ENCODE peak calls at places on chromosomes 6 and 20, in nine cellular contexts. U is suprapubic skin; I is stomach; H is psoas muscle; O is fibroblast of lung; E is CD8-positive, alpha-beta memory T cell; D is heart left ventricle; Z is Karpas-422; F is cardiac muscle cell. G is an unnamed sample. For H3K4me1, the result is how much of the 10 kb centered on the place peaks cover.

GRCh38 chr20:52379723-52380336 is 188.3 kb upstream of the ZFP64 start:
- DNase-seq in I (peak), U (no peak), H (peak), E (peak), D (peak), Z (peak), O (peak), F (peak), G (peak)

GRCh38 chr20:24705486-24705885 is 236.1 kb downstream of the SYNDIG1 start:
- DNase-seq in O (no peak), F (no peak), H (no peak), U (no peak), I (no peak), D (no peak), Z (peak), E (no peak), G (no peak)

GRCh38 chr6:46042355-46042999 is 26.8 kb upstream of the CLIC5 start:
- DNase-seq in I (no peak), F (peak), O (peak), U (no peak), E (no peak), H (no peak), Z (peak), D (no peak), G (no peak)

GRCh38 chr6:7060769-7061516 is 46.8 kb upstream of the RREB1 start:
- DNase-seq in F (no peak), D (no peak), U (no peak), Z (no peak), I (no peak), H (no peak), O (no peak), E (no peak), G (no peak)

GRCh38 chr6:130778946-130779657 is 48.1 kb upstream of the SMLR1 start:
- DNase-seq in F (no peak), E (no peak), D (no peak), O (peak), I (no peak), U (no peak), H (no peak), Z (no peak), G (no peak)

GRCh38 chr20:62263396-62263795 is 25.1 kb downstream of the OSBPL2 start:
- DNase-seq in D (no peak), E (no peak), O (no peak), F (no peak), Z (no peak), I (no peak), H (no peak), U (no peak), G (no peak)

GRCh38 chr6:107728564-107728897 is 95.6 kb downstream of the SCML4 start:
- DNase-seq in E (no peak), I (no peak), Z (no peak), H (no peak), U (no peak), D (no peak), F (no peak), O (no peak), G (no peak)

GRCh38 chr6:135267085-135267484 is 86.0 kb downstream of the MYB start:
- DNase-seq in F (no peak), O (no peak), Z (no peak), D (no peak), E (no peak), U (no peak), H (no peak), I (no peak), G (no peak)

GRCh38 chr6:167108278-167108677 is 14.6 kb upstream of the CCR6 start:
- DNase-seq in F (no peak), I (no peak), D (no peak), O (no peak), U (no peak), Z (no peak), E (no peak), H (no peak), G (no peak)

GRCh38 chr6:30263734-30264133 is 50.5 kb upstream of the TRIM26 start:
- DNase-seq in U (no peak), F (no peak), D (no peak), I (no peak), H (no peak), E (no peak), Z (no peak), O (peak), G (no peak)

GRCh38 chr6:118725944-118726343 is 74.6 kb upstream of the CEP85L start:
- DNase-seq in D (no peak), U (no peak), O (no peak), F (no peak), I (no peak), Z (no peak), E (peak), H (no peak), G (peak)

GRCh38 chr6:73121421-73121993 is 103.8 kb downstream of the KHDC1L start:
- DNase-seq in E (no peak), I (no peak), D (no peak), U (no peak), Z (no peak), H (no peak), F (no peak), O (peak), G (no peak)

GRCh38 chr6:31922942-31923341 is 4.6 kb upstream of the C2 start:
- DNase-seq in D (no peak), U (no peak), O (no peak), Z (peak), F (no peak), H (no peak), E (no peak), I (peak), G (no peak)

GRCh38 chr6:144190593-144190992 is 40.3 kb downstream of the STX11 start:
- DNase-seq in I (no peak), Z (no peak), O (peak), E (no peak), U (no peak), H (peak), F (no peak), D (no peak), G (no peak)

GRCh38 chr6:138944412-138944811 is 43.6 kb downstream of the REPS1 start:
- DNase-seq in U (no peak), H (no peak), I (no peak), E (peak), O (peak), D (no peak), Z (no peak), F (no peak), G (peak)

GRCh38 chr20:62566771-62567170 is 75.5 kb upstream of the SLCO4A1 start:
- DNase-seq in E (no peak), H (no peak), D (no peak), O (no peak), Z (no peak), U (no peak), F (no peak), I (no peak), G (no peak)

GRCh38 chr6:84772428-84773132 is 8.2 kb upstream of the TBX18 start:
- DNase-seq in U (no peak), D (peak), O (no peak), E (no peak), H (no peak), I (no peak), Z (no peak), F (no peak), G (no peak)

GRCh38 chr20:11912013-11912663 is 5.6 kb upstream of the BTBD3 start:
- DNase-seq in F (peak), E (no peak), I (no peak), Z (peak), U (no peak), D (no peak), O (peak), H (no peak), G (no peak)

GRCh38 chr20:18428490-18429173 is 38.2 kb downstream of the DZANK1 start:
- DNase-seq in D (no peak), O (peak), E (no peak), I (peak), U (no peak), H (no peak), Z (no peak), F (no peak), G (no peak)

GRCh38 chr6:32177182-32177787 is 920 bp upstream of the RNF5 start:
- DNase-seq in Z (peak), U (no peak), E (peak), O (no peak), H (no peak), F (peak), D (no peak), I (no peak), G (no peak)

GRCh38 chr6:13268914-13269532 is 59.3 kb downstream of the TBC1D7 start:
- DNase-seq in E (no peak), U (no peak), H (no peak), D (no peak), F (peak), I (no peak), Z (no peak), O (peak), G (no peak)

GRCh38 chr20:25273541-25274358 is 25.9 kb downstream of the PYGB start:
- DNase-seq in E (no peak), D (peak), H (peak), Z (no peak), U (peak), O (no peak), I (peak), F (no peak), G (no peak)

GRCh38 chr20:3084986-3085360 is 449 bp upstream of the AVP start:
- DNase-seq in F (no peak), U (no peak), O (no peak), Z (no peak), H (no peak), I (no peak), D (no peak), E (no peak), G (no peak)
- H3K27ac ChIP-seq in F (no peak), U (no peak), O (no peak), Z (no peak), H (no peak), I (no peak), D (no peak), E (no peak), G (no peak)

DNA sequence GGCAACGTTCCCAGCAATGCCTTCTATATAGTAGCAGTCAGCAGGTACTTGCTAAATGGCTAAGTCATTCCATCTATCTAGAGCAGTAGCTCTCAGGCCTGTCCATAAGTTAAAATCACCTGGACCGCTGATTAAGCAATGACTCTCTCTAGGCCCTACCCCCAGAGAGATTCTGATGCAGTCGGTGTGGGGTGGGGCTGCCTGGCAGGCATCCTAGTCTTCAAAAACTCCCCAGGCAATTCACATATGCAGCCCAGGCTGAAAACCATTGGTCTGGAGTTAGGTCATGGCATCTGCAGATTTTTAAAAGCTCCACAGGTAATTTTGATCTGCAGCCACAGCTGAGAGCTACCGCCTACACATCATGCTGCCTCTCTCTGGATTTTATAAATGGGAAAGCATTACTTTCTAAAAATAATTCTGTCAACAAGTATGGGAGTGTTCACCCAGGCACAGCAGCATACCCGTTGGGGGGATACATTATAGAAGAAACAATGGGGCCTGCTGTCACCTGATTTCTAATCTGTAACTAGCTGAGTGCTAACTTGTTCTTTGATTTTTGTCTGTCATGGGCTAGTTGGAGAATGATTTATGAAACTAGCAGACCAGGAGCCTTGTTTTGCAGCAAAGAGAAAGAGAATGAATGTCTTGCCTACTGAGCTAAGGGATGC is 44.1 kb upstream of the ATXN1 start:
- DNase-seq in E (no peak), D (no peak), O (no peak), I (no peak), H (no peak), F (peak), U (no peak), Z (no peak), G (no peak)
- H3K4me3 ChIP-seq in E (no peak), D (no peak), O (no peak), I (no peak), H (no peak), F (no peak), U (no peak), Z (no peak), G (no peak)

DNA sequence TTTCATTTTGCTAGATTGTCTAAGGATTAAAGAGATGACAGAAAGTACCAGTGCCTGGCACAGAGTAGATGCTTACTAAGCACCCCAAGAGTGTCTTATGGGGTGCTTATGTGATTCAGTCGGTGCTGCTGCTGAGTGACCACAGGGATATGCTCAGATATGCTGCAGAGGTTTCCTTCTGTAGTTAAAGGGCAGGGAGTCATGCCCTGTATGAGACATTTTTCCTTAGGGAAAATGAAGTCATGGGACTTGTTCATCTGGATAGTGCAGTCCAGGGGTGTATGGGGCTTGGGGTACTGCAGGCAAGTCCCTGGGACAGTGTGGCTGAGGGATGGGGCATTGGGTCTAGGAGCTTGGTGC is 25.1 kb downstream of the TOX2 start:
- DNase-seq in F (no peak), O (no peak), Z (no peak), I (no peak), E (no peak), H (no peak), U (no peak), D (no peak), G (no peak)
- H3K4me1 ChIP-seq in F (under half), O (half or more), Z (half or more), I (under half), E (under half), H (under half), U (under half), D (under half), G (half or more)

GRCh38 chr20:46253391-46253790 is 54.9 kb downstream of the CDH22 start:
- DNase-seq in D (no peak), U (no peak), H (no peak), I (peak), O (no peak), F (no peak), E (no peak), Z (no peak), G (no peak)

GRCh38 chr20:46259260-46259859 is 48.9 kb downstream of the CDH22 start:
- DNase-seq in D (no peak), F (no peak), E (peak), H (no peak), Z (no peak), O (no peak), I (no peak), U (no peak), G (no peak)

GRCh38 chr20:46257887-46258286 is 50.4 kb downstream of the CDH22 start:
- DNase-seq in I (no peak), H (no peak), D (no peak), E (no peak), Z (no peak), U (no peak), F (no peak), O (no peak), G (no peak)

GRCh38 chr20:46255440-46256104 is 52.7 kb downstream of the CDH22 start:
- DNase-seq in H (peak), Z (peak), U (peak), D (peak), O (no peak), E (peak), F (peak), I (peak), G (peak)

DNA sequence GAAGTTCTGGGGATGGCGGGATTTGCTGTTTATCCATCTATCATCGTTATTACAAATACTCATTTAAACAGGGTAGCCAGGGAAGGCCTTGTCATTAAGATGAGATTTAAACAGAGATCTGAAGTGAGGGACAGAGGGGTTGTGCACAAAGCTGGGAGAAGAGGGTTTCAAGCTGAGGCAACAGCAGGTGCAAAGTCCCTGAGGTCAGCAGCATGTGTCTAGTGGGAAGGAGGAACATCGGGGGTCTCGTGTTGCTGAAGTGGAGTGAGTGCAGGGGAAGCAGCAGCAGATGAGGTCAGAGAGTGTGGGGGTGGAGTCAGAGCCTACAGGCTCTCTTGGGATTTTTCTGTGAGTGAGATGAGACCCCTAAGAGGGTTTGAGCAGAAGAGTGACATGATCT is 52.0 kb downstream of the CDH22 start:
- DNase-seq in Z (no peak), F (no peak), H (no peak), I (no peak), E (no peak), U (no peak), D (no peak), O (no peak), G (no peak)
- H3K27ac ChIP-seq in Z (peak), F (no peak), H (no peak), I (no peak), E (no peak), U (no peak), D (no peak), O (no peak), G (no peak)

GRCh38 chr6:154476494-154476893 is 34.0 kb downstream of the CNKSR3 start:
- DNase-seq in E (no peak), I (no peak), D (no peak), U (no peak), O (no peak), H (no peak), F (no peak), Z (no peak), G (no peak)

GRCh38 chr6:154480144-154480639 is 30.3 kb downstream of the CNKSR3 start:
- DNase-seq in D (no peak), H (no peak), O (no peak), I (no peak), U (no peak), Z (no peak), E (no peak), F (no peak), G (no peak)

GRCh38 chr6:154479388-154480143 is 30.9 kb downstream of the CNKSR3 start:
- DNase-seq in E (no peak), D (no peak), Z (no peak), F (no peak), O (peak), I (no peak), U (no peak), H (no peak), G (no peak)

GRCh38 chr6:154478691-154479090 is 31.8 kb downstream of the CNKSR3 start:
- DNase-seq in D (no peak), E (no peak), I (no peak), O (peak), Z (no peak), U (no peak), H (no peak), F (no peak), G (no peak)

DNA sequence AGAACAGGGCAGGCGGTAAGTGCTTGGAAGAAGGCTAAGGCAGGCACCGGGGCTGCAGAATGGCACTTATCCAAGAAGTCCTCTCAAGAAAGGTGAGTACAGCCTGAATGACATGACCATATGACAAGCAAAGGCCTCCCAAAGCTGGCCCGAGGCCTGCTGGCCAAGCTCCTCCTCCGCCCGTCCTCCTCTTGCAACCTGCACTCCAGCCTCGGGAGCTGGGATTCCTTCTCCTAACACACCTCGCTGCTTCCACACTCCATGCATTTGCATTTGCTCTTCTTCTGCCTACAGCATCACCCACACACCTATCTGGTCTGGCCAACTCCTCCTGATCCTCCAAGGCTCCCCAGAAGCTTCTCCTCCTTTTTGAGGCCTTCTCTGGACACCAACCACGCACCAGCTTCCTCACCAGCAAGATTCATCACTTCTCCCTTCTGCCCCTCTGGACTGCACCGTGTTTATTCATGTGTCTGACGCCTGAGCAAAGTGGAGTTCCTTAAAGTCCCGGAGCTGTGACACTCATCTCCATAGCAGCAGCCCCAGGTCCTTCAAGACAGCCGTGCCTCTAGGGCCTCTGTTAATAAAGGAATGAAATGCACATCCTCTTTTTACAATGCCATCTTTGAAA is 32.3 kb downstream of the CNKSR3 start:
- DNase-seq in O (no peak), I (peak), F (no peak), U (no peak), Z (no peak), D (no peak), E (no peak), H (no peak), G (no peak)
- H3K4me3 ChIP-seq in O (no peak), I (no peak), F (no peak), U (no peak), Z (no peak), D (no peak), E (no peak), H (no peak), G (no peak)

DNA sequence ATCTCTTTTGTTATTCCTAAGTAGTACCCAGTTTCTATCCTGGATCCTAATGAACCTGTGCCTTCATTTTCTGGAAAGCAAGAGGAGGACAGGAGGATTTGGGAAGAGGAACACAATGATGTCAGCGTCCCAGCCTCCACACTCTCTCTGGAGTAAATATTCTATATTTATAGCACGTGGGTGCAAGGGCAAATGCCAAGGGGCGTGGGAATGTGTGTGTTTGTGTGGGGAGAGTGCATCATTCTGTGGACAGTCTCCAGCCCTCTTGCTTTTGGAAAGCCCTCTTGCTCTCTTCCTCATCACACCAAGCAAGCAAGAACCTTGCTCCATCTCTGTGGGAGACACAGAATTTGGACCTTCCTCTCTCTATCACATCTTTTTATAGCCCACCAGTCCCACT is 103.2 kb upstream of the EMILIN3 start:
- DNase-seq in U (no peak), O (peak), D (peak), F (no peak), H (no peak), E (no peak), Z (no peak), I (no peak), G (no peak)
- H3K4me1 ChIP-seq in U (under half), O (under half), D (under half), F (under half), H (under half), E (under half), Z (under half), I (under half), G (under half)

GRCh38 chr6:111558690-111559192 is 46.9 kb downstream of the TRAF3IP2 start:
- DNase-seq in U (no peak), E (no peak), Z (no peak), O (no peak), D (no peak), I (no peak), F (no peak), H (no peak), G (no peak)
- H3K27ac ChIP-seq in U (peak), E (no peak), Z (no peak), O (peak), D (peak), I (peak), F (peak), H (peak), G (no peak)